ENCODE peak calls at places on chromosome 19, in five cellular contexts. Y is lower lobe of right lung; L is stimulated activated CD4-positive, alpha-beta T cell treated with anti-CD3 and anti-CD28 coated beads, Interleukin-12 subunit alpha, Interleukin-12 subunit beta, amount 100 ng/mL, for 48 hours; I is germinal center; K is activated T-helper 1 cell treated with anti-CD3 and anti-CD28 coated beads, Interleukin-12 subunit alpha, Interleukin-12 subunit beta, Interleukin-2, Interleukin-4 antibody, amounts not matched to agents 30 ng/mL and 10 ng/mL and 1 ng/mL, durations not matched to agents 14 hours and 24 hours and 36 hours. O is an unnamed sample.
A peak's percentile ranks its signal among the peaks of the same experiment; 100 is the strongest.

GRCh38 chr19:17332677-17333581 is 1.7 kb downstream of the ANO8 start:
- DNase-seq in Y (no peak), K (peak; percentile 30), I (no peak), L (peak; percentile 45), O (no peak)

GRCh38 chr19:46913852-46914430 is 53.1 kb downstream of the ARHGAP35 start:
- DNase-seq in Y (no peak), L (no peak), I (no peak), K (no peak), O (no peak)

GRCh38 chr19:7004313-7004931 is 16.8 kb downstream of the MBD3L2B start:
- DNase-seq in L (no peak), Y (no peak), K (no peak), I (no peak), O (no peak)

GRCh38 chr19:44598880-44599279 is 14.5 kb upstream of the IGSF23 start:
- DNase-seq in Y (no peak), K (no peak), L (no peak), I (no peak), O (no peak)

GRCh38 chr19:42201489-42202289 is 15.8 kb downstream of the DEDD2 start:
- DNase-seq in L (no peak), Y (peak; percentile 79), I (peak; percentile 88), K (peak; percentile 68), O (peak; percentile 88)

GRCh38 chr19:48656840-48657474 is 11.0 kb upstream of the CA11 start:
- DNase-seq in I (no peak), K (no peak), Y (no peak), L (no peak), O (no peak)

GRCh38 chr19:55118401-55118991 is 1.1 kb upstream of the PPP1R12C start:
- DNase-seq in Y (peak; percentile 71), L (no peak), I (no peak), K (no peak), O (no peak)

GRCh38 chr19:33407716-33408115 is 34.2 kb downstream of the CEBPG start:
- DNase-seq in Y (peak; percentile 46), L (no peak), K (no peak), I (no peak), O (peak; percentile 69)

GRCh38 chr19:58543826-58544590 is at the start of gene TRIM28:
- DNase-seq in K (peak; percentile 100), Y (peak; percentile 98), I (peak; percentile 100), L (peak; percentile 100), O (peak; percentile 98)